ENCODE peak calls at places on chromosome 22, in ten cellular contexts. Q is type B pancreatic cell; C is ELR; X is stimulated activated CD4-positive, alpha-beta T cell treated with anti-CD3 and anti-CD28 coated beads, Interleukin-1b, Interleukin-23, amount 100 ng/mL, for 24 hours; Y is hypothalamus; W is stimulated activated CD8-positive, alpha-beta memory T cell treated with anti-CD3 and anti-CD28 coated beads, Interleukin-4, amount 100 ng/mL, for 24 hours; V is fibroblast of lung; L is RCC 7860; G is CD8-positive, alpha-beta memory T cell; S is NCI-H1092. I is an unnamed sample.

GRCh38 chr22:20937031-20937793 is 20.0 kb downstream of the CRKL start:
- DNase-seq in X (no peak), W (no peak), Q (no peak), L (no peak), S (no peak), C (no peak), G (no peak), Y (no peak), V (no peak), I (no peak)

GRCh38 chr22:50712341-50713007 is 25.5 kb upstream of the ACR start:
- DNase-seq in W (no peak), Q (no peak), S (no peak), X (no peak), V (no peak), G (no peak), L (no peak), C (no peak), Y (no peak), I (no peak)

GRCh38 chr22:19663286-19663815 is 51.0 kb upstream of the SEPTIN5 start:
- DNase-seq in V (peak; percentile 92), C (peak; percentile 45), L (peak; percentile 68), Q (peak; percentile 65), Y (no peak), S (peak; percentile 76), W (no peak), G (no peak), X (no peak), I (peak; percentile 51)

GRCh38 chr22:29744902-29745301 is 21.9 kb downstream of the ZMAT5 start:
- DNase-seq in G (no peak), L (no peak), Q (no peak), V (peak; percentile 59), Y (no peak), X (no peak), W (no peak), S (peak; percentile 82), C (no peak), I (peak; percentile 45)

GRCh38 chr22:42902875-42903510 is 45.9 kb upstream of the ARFGAP3 start:
- DNase-seq in G (no peak), X (no peak), W (no peak), Y (no peak), C (peak; percentile 25), Q (no peak), S (no peak), V (peak; percentile 61), L (no peak), I (peak; percentile 34)

GRCh38 chr22:49599039-49599438 is 228.6 kb downstream of the BRD1 start:
- DNase-seq in G (no peak), L (no peak), Y (no peak), S (no peak), W (no peak), Q (no peak), X (no peak), C (no peak), V (no peak), I (no peak)

GRCh38 chr22:42171946-42172345 is 41.3 kb upstream of the CYP2D6 start:
- DNase-seq in W (no peak), Q (no peak), C (no peak), Y (no peak), S (no peak), X (no peak), V (no peak), G (no peak), L (no peak), I (no peak)

GRCh38 chr22:22768885-22769284 is 118.7 kb upstream of the IGLL5 start:
- DNase-seq in Q (peak; percentile 32), S (no peak), V (no peak), W (no peak), X (no peak), L (no peak), C (no peak), Y (no peak), G (no peak), I (no peak)

GRCh38 chr22:19079691-19080090 is 42.5 kb downstream of the DGCR2 start:
- DNase-seq in Y (no peak), G (no peak), V (no peak), L (no peak), Q (no peak), X (no peak), S (no peak), W (no peak), C (no peak), I (no peak)

GRCh38 chr22:49517211-49517610 is 310.5 kb downstream of the BRD1 start:
- DNase-seq in C (no peak), X (no peak), Q (no peak), L (no peak), Y (no peak), G (no peak), W (no peak), S (no peak), V (no peak), I (no peak)

GRCh38 chr22:48677621-48678020 is 1150.1 kb downstream of the BRD1 start:
- DNase-seq in S (no peak), X (no peak), Y (no peak), W (no peak), Q (no peak), L (no peak), C (no peak), G (no peak), V (no peak), I (no peak)

GRCh38 chr22:29031236-29031982 is 30.2 kb downstream of the C22orf31 start:
- DNase-seq in X (no peak), C (peak; percentile 100), Q (no peak), G (no peak), L (peak; percentile 98), W (no peak), S (no peak), Y (no peak), V (peak; percentile 95), I (peak; percentile 79)

GRCh38 chr22:38126928-38127668 is 16.6 kb upstream of the BAIAP2L2 start:
- DNase-seq in C (no peak), L (no peak), G (no peak), X (no peak), Q (no peak), W (no peak), S (no peak), Y (no peak), V (no peak), I (no peak)

GRCh38 chr22:38462960-38463784 is 4.7 kb upstream of the KDELR3 start:
- DNase-seq in W (no peak), G (no peak), L (no peak), C (no peak), V (no peak), S (no peak), Q (no peak), Y (no peak), X (no peak), I (no peak)

GRCh38 chr22:37182949-37183245 is 5.2 kb downstream of the C1QTNF6 start:
- DNase-seq in W (no peak), L (no peak), V (no peak), S (no peak), Y (no peak), Q (no peak), G (no peak), C (no peak), X (no peak), I (no peak)

GRCh38 chr22:50626314-50626855 is 1.6 kb downstream of the ARSA start:
- DNase-seq in C (no peak), S (no peak), V (no peak), W (no peak), Q (no peak), Y (no peak), X (no peak), G (no peak), L (no peak), I (no peak)

GRCh38 chr22:40635940-40636379 is 559 bp downstream of the MRTFA start:
- DNase-seq in Y (no peak), W (no peak), C (no peak), S (no peak), Q (no peak), G (no peak), L (no peak), V (no peak), X (no peak), I (no peak)

GRCh38 chr22:31268281-31268680 is 24.0 kb downstream of the PIK3IP1 start:
- DNase-seq in S (no peak), Y (no peak), C (no peak), Q (no peak), V (no peak), G (no peak), X (no peak), W (no peak), L (no peak), I (no peak)

GRCh38 chr22:42277988-42278776 is 7.7 kb upstream of the TCF20 start:
- DNase-seq in V (peak; percentile 11), G (no peak), L (no peak), C (no peak), X (no peak), S (no peak), W (no peak), Q (peak; percentile 64), Y (no peak), I (no peak)

GRCh38 chr22:20995329-20996030 is 6.4 kb downstream of the THAP7 start:
- DNase-seq in Y (no peak), L (no peak), S (no peak), Q (no peak), X (no peak), V (no peak), W (no peak), G (no peak), C (no peak), I (no peak)

GRCh38 chr22:46071451-46072029 is 78.8 kb upstream of the PPARA start:
- DNase-seq in L (peak; percentile 82), V (peak; percentile 96), S (peak; percentile 55), G (no peak), C (peak; percentile 94), Y (no peak), X (no peak), W (no peak), Q (no peak), I (peak; percentile 53)

GRCh38 chr22:37377927-37378326 is 49.4 kb downstream of the ELFN2 start:
- DNase-seq in Y (no peak), L (no peak), Q (no peak), X (no peak), V (no peak), C (no peak), S (no peak), G (no peak), W (no peak), I (no peak)

GRCh38 chr22:38927033-38927789 is 30.2 kb upstream of the APOBEC3A start:
- DNase-seq in S (no peak), W (peak; percentile 33), Q (peak; percentile 79), C (peak; percentile 72), L (no peak), Y (no peak), V (peak; percentile 59), X (peak; percentile 23), G (no peak), I (no peak)

GRCh38 chr22:50199836-50200332 is 927 bp upstream of the SELENOO start:
- DNase-seq in Q (no peak), W (no peak), V (no peak), S (no peak), C (peak; percentile 45), L (no peak), Y (no peak), X (no peak), G (no peak), I (no peak)

GRCh38 chr22:37843746-37844089 is 416 bp downstream of the ANKRD54 start:
- DNase-seq in S (peak; percentile 50), L (no peak), C (no peak), W (peak; percentile 34), V (peak; percentile 21), Y (no peak), G (no peak), X (peak; percentile 25), Q (no peak), I (no peak)

GRCh38 chr22:46792061-46792796 is 29.8 kb downstream of the TBC1D22A start:
- DNase-seq in C (no peak), G (no peak), L (no peak), S (no peak), Y (no peak), X (no peak), V (no peak), W (no peak), Q (no peak), I (no peak)

GRCh38 chr22:23829845-23830372 is 8.9 kb downstream of the DERL3 start:
- DNase-seq in V (peak; percentile 94), C (peak; percentile 39), L (no peak), Q (no peak), G (no peak), S (no peak), X (no peak), Y (no peak), W (no peak), I (peak; percentile 76)

GRCh38 chr22:18057568-18058209 is 20.1 kb upstream of the PEX26 start:
- DNase-seq in G (peak; percentile 1), S (no peak), C (peak; percentile 99), W (no peak), Y (no peak), Q (no peak), V (peak; percentile 100), L (peak; percentile 87), X (no peak), I (peak; percentile 96)